ENCODE peak calls at places on chromosomes 4 and X, in seven cellular contexts. V is aorta, Y is tibial artery, Q is mammary epithelial cell, N is MM.1S, H is suprapubic skin, B is right lobe of liver. U is an unnamed sample.

GRCh38 chrX:134661295-134661694 is 3.0 kb upstream of the PLAC1 start:
- DNase-seq in Q (no peak), V (no peak), N (no peak), Y (no peak), H (no peak), B (no peak), U (no peak)

GRCh38 chrX:12936947-12937346 is 30.5 kb downstream of the TLR8 start:
- DNase-seq in N (no peak), Y (no peak), H (no peak), B (no peak), V (no peak), Q (no peak), U (no peak)

GRCh38 chrX:88982183-88982582 is 235.2 kb downstream of the CPXCR1 start:
- DNase-seq in Y (no peak), V (no peak), B (no peak), H (no peak), Q (no peak), N (no peak), U (no peak)

GRCh38 chr4:76504613-76505465 is 69.8 kb downstream of the SHROOM3 start:
- DNase-seq in Y (no peak), H (no peak), V (no peak), N (peak; percentile 77), B (no peak), Q (peak; percentile 27), U (no peak)

GRCh38 chr4:111562811-111563210 is 582.4 kb upstream of the FAM241A start:
- DNase-seq in B (no peak), N (no peak), H (no peak), Q (peak; percentile 2), Y (no peak), V (no peak), U (no peak)

GRCh38 chr4:7379161-7379560 is 55.6 kb downstream of the PSAPL1 start:
- DNase-seq in N (no peak), Y (no peak), B (no peak), H (no peak), V (peak; percentile 34), Q (no peak), U (no peak)

GRCh38 chrX:128781506-128781905 is 729.3 kb upstream of the ACTRT1 start:
- DNase-seq in H (no peak), B (peak; percentile 36), N (peak; percentile 43), V (no peak), Y (no peak), Q (no peak), U (no peak)

GRCh38 chrX:40169193-40170086 is 71.7 kb upstream of the BCOR start:
- DNase-seq in V (peak; percentile 78), Q (no peak), B (no peak), N (peak; percentile 82), Y (peak; percentile 70), H (no peak), U (no peak)

GRCh38 chr4:83231620-83232056 is 53.0 kb downstream of the COQ2 start:
- DNase-seq in H (no peak), B (no peak), Q (peak; percentile 82), V (no peak), N (peak; percentile 66), Y (no peak), U (no peak)

GRCh38 chrX:2498781-2499302 is 1.9 kb downstream of the DHRSX start:
- DNase-seq in Q (no peak), B (peak; percentile 64), H (no peak), V (no peak), Y (peak; percentile 69), N (no peak), U (no peak)

GRCh38 chr4:125316391-125316780 is 1.6 kb downstream of the FAT4 start:
- DNase-seq in B (peak; percentile 58), N (no peak), H (no peak), V (peak; percentile 62), Q (no peak), Y (peak; percentile 75), U (no peak)

GRCh38 chr4:98688416-98689290 is 30.2 kb upstream of the TSPAN5 start:
- DNase-seq in B (no peak), Q (peak; percentile 18), Y (no peak), V (no peak), N (peak; percentile 16), H (no peak), U (no peak)

GRCh38 chrX:111652719-111653118 is 28.3 kb upstream of the ALG13 start:
- DNase-seq in Y (no peak), B (no peak), Q (no peak), H (no peak), V (no peak), N (no peak), U (no peak)

GRCh38 chr4:55013431-55013955 is 111.9 kb downstream of the KDR start:
- DNase-seq in N (no peak), B (no peak), Y (no peak), V (no peak), Q (peak; percentile 56), H (no peak), U (no peak)

GRCh38 chr4:112069110-112069509 is 76.1 kb upstream of the FAM241A start:
- DNase-seq in N (no peak), Q (peak; percentile 39), B (no peak), H (no peak), Y (no peak), V (no peak), U (no peak)

GRCh38 chrX:41023098-41023497 is 62.1 kb upstream of the USP9X start:
- DNase-seq in Y (no peak), Q (no peak), N (no peak), B (no peak), V (no peak), H (no peak), U (no peak)

GRCh38 chr4:73869130-73870055 is at the start of gene CXCL1:
- DNase-seq in V (peak; percentile 53), H (no peak), Y (no peak), Q (peak; percentile 66), N (no peak), B (no peak), U (no peak)

GRCh38 chrX:102712216-102712966 is at the start of gene GPRASP2:
- DNase-seq in V (peak; percentile 74), N (no peak), Y (peak; percentile 78), H (no peak), Q (peak; percentile 24), B (peak; percentile 69), U (no peak)

GRCh38 chrX:20680998-20681397 is 414.3 kb upstream of the RPS6KA3 start:
- DNase-seq in B (no peak), N (no peak), V (no peak), Y (no peak), Q (no peak), H (no peak), U (no peak)

GRCh38 chr4:4986856-4987255 is 32.4 kb downstream of the CYTL1 start:
- DNase-seq in V (no peak), Q (peak; percentile 12), H (no peak), N (no peak), B (no peak), Y (no peak), U (no peak)

GRCh38 chrX:11531226-11531625 is 134.5 kb downstream of the ARHGAP6 start:
- DNase-seq in V (no peak), Y (no peak), N (peak; percentile 8), Q (no peak), B (no peak), H (no peak), U (no peak)

GRCh38 chrX:72621619-72622485 is 49.2 kb upstream of the HDAC8 start:
- DNase-seq in V (no peak), B (no peak), Y (no peak), N (no peak), Q (peak; percentile 53), H (no peak), U (no peak)

GRCh38 chrX:72621163-72621562 is 48.5 kb upstream of the HDAC8 start:
- DNase-seq in Q (no peak), N (no peak), Y (no peak), B (no peak), H (no peak), V (no peak), U (no peak)

GRCh38 chrX:72624194-72624593 is 51.6 kb upstream of the HDAC8 start:
- DNase-seq in V (no peak), N (no peak), Y (no peak), H (no peak), Q (no peak), B (no peak), U (no peak)

DNA sequence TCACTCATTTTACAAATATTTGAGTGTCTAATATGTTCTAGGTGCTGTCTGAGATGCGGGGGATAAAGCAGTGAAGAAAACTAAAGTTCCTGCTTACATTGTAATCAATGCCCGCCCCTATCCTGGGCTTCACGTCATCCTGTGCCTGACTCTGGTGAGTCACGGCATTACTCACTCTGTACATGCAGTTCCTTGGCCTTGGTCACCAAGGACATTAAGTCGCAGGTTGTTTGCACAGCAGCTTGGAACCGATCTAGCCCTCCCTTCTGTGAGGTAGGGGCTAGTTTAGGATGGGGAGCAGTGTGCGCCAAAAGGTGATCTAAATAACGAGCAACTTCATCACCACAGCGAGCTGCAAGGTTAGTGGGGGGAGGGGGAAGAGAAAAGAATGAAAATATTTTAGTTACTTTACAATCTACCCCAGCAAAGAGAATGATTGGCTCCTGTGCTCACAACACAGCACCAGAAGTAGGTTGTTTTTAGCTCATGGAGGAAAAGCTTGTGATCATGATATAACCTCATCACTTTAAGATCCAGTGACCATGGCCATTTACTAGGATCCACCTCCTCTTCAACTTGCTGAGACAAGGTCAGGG is 48.0 kb upstream of the HDAC8 start:
- DNase-seq in Y (peak; percentile 83), V (peak; percentile 75), B (no peak), Q (peak; percentile 77), N (no peak), H (no peak), U (peak; percentile 50)
- H3K27ac ChIP-seq in Y (peak overlapping the region; percentile 71), V (peak overlapping the region; percentile 92), B (no peak overlapping the region), Q (peak overlapping the region; percentile 80), N (no peak overlapping the region), H (peak overlapping the region; percentile 41), U (peak overlapping the region; percentile 89)

GRCh38 chr4:81211956-81212355 is 3.1 kb downstream of the PRKG2 start:
- DNase-seq in V (no peak), Y (no peak), B (no peak), Q (no peak), N (no peak), H (no peak), U (no peak)
- H3K27ac ChIP-seq in V (no peak overlapping the region), Y (no peak overlapping the region), B (no peak overlapping the region), Q (no peak overlapping the region), N (no peak overlapping the region), H (peak overlapping the region; percentile 11), U (no peak overlapping the region)

DNA sequence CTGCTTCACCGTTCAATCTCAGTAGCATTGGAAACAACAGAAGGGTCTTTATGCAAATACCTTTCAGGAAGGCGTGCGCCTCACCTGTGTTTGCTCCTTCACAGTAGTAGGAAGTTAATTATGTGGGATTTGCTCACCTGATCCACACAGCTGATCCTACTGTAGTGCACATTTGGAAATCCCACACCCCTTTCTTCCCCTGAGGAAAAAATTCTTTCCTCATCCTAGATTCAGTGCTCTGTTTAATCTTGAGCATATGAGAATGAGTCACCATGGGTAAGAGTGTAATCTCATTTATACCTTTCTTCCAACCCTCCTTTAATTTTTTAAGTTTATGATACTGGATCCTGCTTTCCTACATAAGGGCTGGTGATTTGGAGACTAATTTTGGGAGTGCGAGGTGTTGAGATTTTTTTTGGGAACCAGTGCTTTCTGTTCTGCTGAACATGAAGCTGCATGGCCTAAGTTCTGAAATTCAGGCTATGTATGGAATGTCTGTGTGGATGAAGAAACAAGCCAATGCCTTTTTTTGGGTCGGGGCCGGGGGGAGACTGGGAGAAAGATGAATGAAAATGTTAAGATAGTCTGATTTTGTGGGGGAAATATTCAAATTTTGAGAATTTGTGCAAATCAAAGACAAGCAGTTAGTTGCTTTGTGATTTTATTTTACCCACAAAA is 19.0 kb downstream of the GAB1 start:
- DNase-seq in N (no peak), Y (no peak), V (no peak), H (no peak), Q (peak; percentile 85), B (no peak), U (peak; percentile 44)
- H3K27ac ChIP-seq in N (peak overlapping the region; percentile 98), Y (peak overlapping the region; percentile 70), V (peak overlapping the region; percentile 86), H (peak overlapping the region; percentile 20), Q (peak overlapping the region; percentile 94), B (no peak overlapping the region), U (peak overlapping the region; percentile 97)

GRCh38 chr4:85522277-85522676 is 47.3 kb downstream of the ARHGAP24 start:
- DNase-seq in B (no peak), Q (no peak), V (no peak), Y (no peak), H (no peak), N (no peak), U (no peak)
- H3K27ac ChIP-seq in B (no peak overlapping the region), Q (no peak overlapping the region), V (no peak overlapping the region), Y (no peak overlapping the region), H (no peak overlapping the region), N (no peak overlapping the region), U (no peak overlapping the region)

U was measured in epithelial cell of prostate.